ENCODE peak calls at places on chromosomes 7 and 10, in six cellular contexts. One of them, this sample, is unnamed.

GRCh38 chr10:70664702-70665195 is 7.6 kb upstream of the ADAMTS14 start:
- DNase-seq in HTR-8/SVneo: peak; percentile 77
- DNase-seq in C1 segment of cervical spinal cord: peak; percentile 60
- DNase-seq in ELR: peak; percentile 97
- DNase-seq in endothelial cell: no peak
- DNase-seq in kidney tubule cell: peak; percentile 99
- DNase-seq in this sample: no peak

GRCh38 chr10:119104653-119105024 is 726 bp downstream of the DENND10 start:
- DNase-seq in ELR: peak; percentile 31
- DNase-seq in endothelial cell: no peak
- DNase-seq in HTR-8/SVneo: no peak
- DNase-seq in C1 segment of cervical spinal cord: peak; percentile 16
- DNase-seq in kidney tubule cell: peak; percentile 17
- DNase-seq in this sample: peak; percentile 45

GRCh38 chr10:105542401-105542800 is 901.3 kb downstream of the SORCS3 start:
- DNase-seq in kidney tubule cell: no peak
- DNase-seq in ELR: no peak
- DNase-seq in endothelial cell: no peak
- DNase-seq in C1 segment of cervical spinal cord: no peak
- DNase-seq in HTR-8/SVneo: no peak
- DNase-seq in this sample: no peak

GRCh38 chr7:378041-378420 is 88.1 kb downstream of the FOXL3 start:
- DNase-seq in ELR: no peak
- DNase-seq in kidney tubule cell: no peak
- DNase-seq in C1 segment of cervical spinal cord: no peak
- DNase-seq in HTR-8/SVneo: no peak
- DNase-seq in endothelial cell: no peak
- DNase-seq in this sample: no peak

GRCh38 chr7:131105294-131105802 is 222.3 kb upstream of the MKLN1 start:
- DNase-seq in endothelial cell: no peak
- DNase-seq in C1 segment of cervical spinal cord: peak; percentile 58
- DNase-seq in kidney tubule cell: peak; percentile 31
- DNase-seq in HTR-8/SVneo: peak; percentile 28
- DNase-seq in ELR: peak; percentile 35
- DNase-seq in this sample: no peak

GRCh38 chr10:93274419-93274818 is 200.7 kb downstream of the CYP26A1 start:
- DNase-seq in ELR: no peak
- DNase-seq in kidney tubule cell: no peak
- DNase-seq in C1 segment of cervical spinal cord: no peak
- DNase-seq in endothelial cell: no peak
- DNase-seq in HTR-8/SVneo: no peak
- DNase-seq in this sample: no peak

GRCh38 chr7:5652829-5653228 is 128.6 kb downstream of the RNF216 start:
- DNase-seq in C1 segment of cervical spinal cord: no peak
- DNase-seq in kidney tubule cell: no peak
- DNase-seq in ELR: no peak
- DNase-seq in endothelial cell: no peak
- DNase-seq in HTR-8/SVneo: no peak
- DNase-seq in this sample: no peak

GRCh38 chr7:149154021-149154420 is 6.8 kb downstream of the ZNF398 start:
- DNase-seq in ELR: no peak
- DNase-seq in C1 segment of cervical spinal cord: no peak
- DNase-seq in HTR-8/SVneo: no peak
- DNase-seq in endothelial cell: no peak
- DNase-seq in kidney tubule cell: no peak
- DNase-seq in this sample: no peak

GRCh38 chr7:103117016-103117415 is 31.9 kb downstream of the NAPEPLD start:
- DNase-seq in C1 segment of cervical spinal cord: no peak
- DNase-seq in HTR-8/SVneo: no peak
- DNase-seq in endothelial cell: no peak
- DNase-seq in ELR: no peak
- DNase-seq in kidney tubule cell: no peak
- DNase-seq in this sample: no peak

GRCh38 chr7:43303740-43304241 is 191.3 kb downstream of the HECW1 start:
- DNase-seq in endothelial cell: no peak
- DNase-seq in ELR: peak; percentile 14
- DNase-seq in HTR-8/SVneo: no peak
- DNase-seq in C1 segment of cervical spinal cord: no peak
- DNase-seq in kidney tubule cell: peak; percentile 17
- DNase-seq in this sample: no peak

GRCh38 chr7:154505362-154505761 is 453.2 kb downstream of the DPP6 start:
- DNase-seq in ELR: no peak
- DNase-seq in kidney tubule cell: no peak
- DNase-seq in C1 segment of cervical spinal cord: no peak
- DNase-seq in HTR-8/SVneo: no peak
- DNase-seq in endothelial cell: no peak
- DNase-seq in this sample: no peak

GRCh38 chr10:96493871-96494525 is 19.7 kb downstream of the TLL2 start:
- DNase-seq in HTR-8/SVneo: no peak
- DNase-seq in kidney tubule cell: no peak
- DNase-seq in ELR: no peak
- DNase-seq in endothelial cell: no peak
- DNase-seq in C1 segment of cervical spinal cord: no peak
- DNase-seq in this sample: no peak

GRCh38 chr10:130371686-130372085 is 235.5 kb downstream of the GLRX3 start:
- DNase-seq in HTR-8/SVneo: no peak
- DNase-seq in endothelial cell: no peak
- DNase-seq in C1 segment of cervical spinal cord: no peak
- DNase-seq in kidney tubule cell: no peak
- DNase-seq in ELR: no peak
- DNase-seq in this sample: no peak

GRCh38 chr7:38020134-38020533 is 99.7 kb downstream of the EPDR1 start:
- DNase-seq in ELR: no peak
- DNase-seq in C1 segment of cervical spinal cord: no peak
- DNase-seq in kidney tubule cell: no peak
- DNase-seq in endothelial cell: no peak
- DNase-seq in HTR-8/SVneo: no peak
- DNase-seq in this sample: no peak

GRCh38 chr7:42831953-42832522 is 79.8 kb downstream of the C7orf25 start:
- DNase-seq in ELR: no peak
- DNase-seq in HTR-8/SVneo: no peak
- DNase-seq in endothelial cell: no peak
- DNase-seq in kidney tubule cell: no peak
- DNase-seq in C1 segment of cervical spinal cord: no peak
- DNase-seq in this sample: no peak

GRCh38 chr10:80988755-80989154 is 451.1 kb downstream of the SH2D4B start:
- DNase-seq in ELR: no peak
- DNase-seq in HTR-8/SVneo: no peak
- DNase-seq in C1 segment of cervical spinal cord: no peak
- DNase-seq in endothelial cell: no peak
- DNase-seq in kidney tubule cell: no peak
- DNase-seq in this sample: no peak

GRCh38 chr7:157611341-157611740 is 274.5 kb downstream of the DNAJB6 start:
- DNase-seq in kidney tubule cell: no peak
- DNase-seq in endothelial cell: no peak
- DNase-seq in ELR: no peak
- DNase-seq in HTR-8/SVneo: no peak
- DNase-seq in C1 segment of cervical spinal cord: no peak
- DNase-seq in this sample: no peak

GRCh38 chr7:5636914-5637313 is 144.5 kb downstream of the RNF216 start:
- DNase-seq in HTR-8/SVneo: peak; percentile 92
- DNase-seq in ELR: peak; percentile 80
- DNase-seq in C1 segment of cervical spinal cord: peak; percentile 28
- DNase-seq in kidney tubule cell: peak; percentile 73
- DNase-seq in endothelial cell: peak; percentile 55
- DNase-seq in this sample: no peak

GRCh38 chr10:132400041-132400546 is 3.1 kb downstream of the PWWP2B start:
- DNase-seq in ELR: no peak
- DNase-seq in kidney tubule cell: no peak
- DNase-seq in endothelial cell: no peak
- DNase-seq in C1 segment of cervical spinal cord: no peak
- DNase-seq in HTR-8/SVneo: no peak
- DNase-seq in this sample: no peak

GRCh38 chr10:62076872-62077271 is 175.4 kb downstream of the ARID5B start:
- DNase-seq in kidney tubule cell: peak; percentile 94
- DNase-seq in C1 segment of cervical spinal cord: no peak
- DNase-seq in HTR-8/SVneo: peak; percentile 64
- DNase-seq in ELR: peak; percentile 94
- DNase-seq in endothelial cell: no peak
- DNase-seq in this sample: no peak

GRCh38 chr10:124097883-124098282 is 4.5 kb upstream of the CHST15 start:
- DNase-seq in kidney tubule cell: peak; percentile 30
- DNase-seq in endothelial cell: no peak
- DNase-seq in HTR-8/SVneo: no peak
- DNase-seq in ELR: no peak
- DNase-seq in C1 segment of cervical spinal cord: no peak
- DNase-seq in this sample: no peak

GRCh38 chr10:104337985-104338735 is at the start of gene ITPRIP:
- DNase-seq in endothelial cell: peak; percentile 68
- DNase-seq in ELR: peak; percentile 93
- DNase-seq in kidney tubule cell: peak; percentile 88
- DNase-seq in C1 segment of cervical spinal cord: peak; percentile 49
- DNase-seq in HTR-8/SVneo: peak; percentile 66
- DNase-seq in this sample: peak; percentile 81

GRCh38 chr10:132397036-132397541 is at the start of gene PWWP2B:
- DNase-seq in kidney tubule cell: peak; percentile 54
- DNase-seq in endothelial cell: peak; percentile 50
- DNase-seq in HTR-8/SVneo: no peak
- DNase-seq in C1 segment of cervical spinal cord: no peak
- DNase-seq in ELR: peak; percentile 41
- DNase-seq in this sample: peak; percentile 77

GRCh38 chr10:3805227-3805790 is 20.3 kb upstream of the KLF6 start:
- DNase-seq in HTR-8/SVneo: no peak
- DNase-seq in kidney tubule cell: peak; percentile 98
- DNase-seq in endothelial cell: no peak
- DNase-seq in C1 segment of cervical spinal cord: no peak
- DNase-seq in ELR: peak; percentile 94
- DNase-seq in this sample: peak; percentile 48

This sample was measured in GM13977.